ENCODE peak calls at places on chromosome 10, in ten cellular contexts. A, S, C, H, K, Q, P, N, E and W are unnamed samples. For H3K36me3 and H3K27me3, the result is how much of the 10 kb centered on the place peaks cover.

GRCh38 chr10:78407009-78407711 is 373.5 kb downstream of the RPS24 start:
- DNase-seq in K (peak), E (peak), H (peak), S (peak), C (peak), N (peak), Q (peak), A (peak), P (peak), W (peak)

GRCh38 chr10:5828725-5829124 is 15.5 kb upstream of the GDI2 start:
- DNase-seq in K (no peak), H (no peak), C (peak), N (no peak), S (no peak), P (no peak), A (no peak), Q (no peak), E (no peak), W (no peak)

GRCh38 chr10:46264737-46265368 is 21.9 kb upstream of the ANTXRL start:
- DNase-seq in C (no peak), Q (no peak), K (no peak), P (no peak), N (no peak), H (no peak), E (no peak), A (no peak), S (peak), W (no peak)

GRCh38 chr10:29691564-29692064 is 56.8 kb upstream of the SVIL start:
- DNase-seq in N (no peak), Q (no peak), S (no peak), E (peak), H (peak), C (no peak), K (no peak), P (peak), A (no peak), W (peak)

GRCh38 chr10:118818621-118819221 is 64.0 kb upstream of the CACUL1 start:
- DNase-seq in K (peak), P (no peak), S (no peak), H (no peak), E (no peak), Q (peak), N (peak), A (no peak), C (no peak), W (no peak)

GRCh38 chr10:71708301-71708703 is 11.3 kb downstream of the C10orf105 start:
- DNase-seq in N (peak), P (no peak), S (peak), Q (peak), E (peak), C (no peak), A (peak), H (peak), K (no peak), W (no peak)

GRCh38 chr10:6130851-6131470 is 42.1 kb downstream of the RBM17 start:
- DNase-seq in A (no peak), H (no peak), Q (no peak), S (no peak), P (no peak), K (no peak), E (no peak), N (no peak), C (peak), W (no peak)

GRCh38 chr10:103492655-103493261 is 747 bp upstream of the NEURL1 start:
- DNase-seq in K (no peak), H (no peak), Q (no peak), E (no peak), N (no peak), P (no peak), S (no peak), A (no peak), C (no peak), W (no peak)

GRCh38 chr10:119377905-119378736 is 164.4 kb downstream of the RGS10 start:
- DNase-seq in H (no peak), N (no peak), A (no peak), Q (peak), E (peak), K (no peak), S (no peak), P (no peak), C (no peak), W (no peak)

GRCh38 chr10:92239600-92240288 is 51.1 kb downstream of the CPEB3 start:
- DNase-seq in A (peak), E (peak), Q (peak), P (peak), K (peak), C (peak), N (peak), H (peak), S (peak), W (no peak)

GRCh38 chr10:43371418-43371817 is at the start of gene FXYD4:
- DNase-seq in K (no peak), E (no peak), S (no peak), N (peak), A (no peak), P (no peak), C (peak), Q (no peak), H (no peak), W (no peak)

GRCh38 chr10:29328988-29329387 is 40.1 kb downstream of the LYZL1 start:
- DNase-seq in C (peak), P (peak), A (peak), N (no peak), Q (peak), K (peak), S (no peak), H (peak), E (peak), W (no peak)

DNA sequence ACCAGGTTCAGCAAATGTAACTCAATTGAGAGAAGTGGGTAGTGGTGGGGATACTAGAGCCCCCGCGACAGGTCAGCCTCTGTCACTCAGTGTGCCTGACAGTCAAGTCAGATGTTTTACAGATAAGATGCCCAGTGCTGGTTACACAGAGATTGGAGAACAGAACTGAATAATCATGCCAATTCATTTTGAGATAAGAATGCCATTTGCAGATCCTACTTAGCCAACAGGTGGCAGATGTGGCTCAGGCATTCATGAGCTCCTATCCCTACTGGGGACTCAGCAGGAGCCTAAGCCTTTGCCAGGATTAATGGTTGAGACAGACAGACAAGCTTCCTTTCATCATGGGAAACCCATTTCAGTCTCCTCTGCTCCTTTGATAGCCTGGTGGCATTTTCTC is 137.8 kb downstream of the MAPK8 start:
- DNase-seq in A (no peak), P (peak), Q (no peak), N (no peak), S (no peak), K (no peak), E (no peak), H (peak), C (no peak), W (peak)
- H3K36me3 ChIP-seq in A (under half), P (under half), Q (under half), N (under half), S (under half), K (under half), E (under half), H (under half), C (under half), W (under half)

DNA sequence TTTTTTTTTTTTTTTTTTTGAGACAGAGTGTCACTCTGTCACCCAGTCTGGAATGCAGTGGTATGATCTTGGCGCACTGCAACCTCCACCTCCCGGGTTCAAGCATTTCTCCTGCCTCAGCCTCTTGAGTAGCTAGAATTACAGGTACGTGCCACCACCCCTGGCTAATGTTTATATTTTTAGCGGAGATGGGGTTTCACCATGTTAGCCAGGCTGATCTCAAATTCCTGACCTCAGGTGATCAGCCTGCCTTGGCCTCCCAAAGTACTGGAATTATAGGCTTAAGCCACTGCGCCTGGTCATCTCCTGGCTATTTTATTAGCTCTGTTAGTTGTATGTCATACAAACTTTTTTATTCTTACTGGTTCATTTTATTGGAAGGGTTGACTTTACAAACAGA is 103.0 kb downstream of the LCOR start:
- DNase-seq in E (no peak), K (no peak), P (no peak), N (no peak), S (no peak), C (no peak), A (no peak), Q (no peak), H (no peak), W (no peak)
- H3K27me3 ChIP-seq in E (under half), K (under half), P (under half), N (under half), S (under half), C (under half), A (under half), Q (under half), H (under half), W (under half)

DNA sequence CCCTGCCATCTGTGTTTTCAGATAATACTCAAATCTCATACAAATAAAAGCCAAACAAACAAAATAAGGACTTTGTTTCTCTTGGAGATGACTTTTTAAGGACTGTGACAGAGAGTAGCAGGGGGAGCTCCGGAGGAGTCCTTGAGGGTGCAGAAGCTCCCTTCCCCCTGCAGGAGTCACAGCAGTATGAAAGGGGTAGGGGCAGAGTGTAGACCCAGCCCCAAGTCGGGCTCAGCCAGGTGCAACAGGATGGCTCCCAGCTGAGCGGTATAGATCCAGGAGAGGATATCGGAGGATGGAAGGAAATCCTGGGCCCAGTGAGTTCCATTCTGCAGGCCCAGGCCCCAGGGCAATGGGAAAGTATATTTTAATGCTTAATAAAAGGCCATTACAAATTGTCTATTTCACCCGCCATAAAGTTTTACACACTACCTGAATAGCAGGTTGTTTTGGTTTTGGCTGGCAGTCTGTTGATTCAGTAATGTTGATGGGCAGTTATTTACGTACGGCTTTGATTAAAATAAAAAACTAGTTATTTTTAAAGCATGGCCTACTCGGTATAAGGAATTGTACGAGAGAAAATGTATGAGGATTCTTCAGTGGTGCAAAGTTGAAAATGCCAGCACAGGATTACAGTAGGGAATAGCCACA is 206.0 kb downstream of the CELF2 start:
- DNase-seq in Q (no peak), H (no peak), K (no peak), P (no peak), E (no peak), N (no peak), S (no peak), C (no peak), A (no peak), W (no peak)
- H3K36me3 ChIP-seq in Q (under half), H (under half), K (under half), P (under half), E (under half), N (under half), S (under half), C (under half), A (under half), W (under half)

GRCh38 chr10:99527526-99528255 is 5.1 kb upstream of the NKX2-3 start:
- DNase-seq in Q (no peak), H (peak), P (no peak), C (no peak), S (no peak), A (no peak), E (no peak), N (no peak), K (no peak), W (peak)
- H3K27me3 ChIP-seq in Q (half or more), H (half or more), P (half or more), C (under half), S (under half), A (under half), E (half or more), N (under half), K (half or more), W (half or more)

GRCh38 chr10:102261196-102261595 is 15.9 kb downstream of the GBF1 start:
- DNase-seq in P (no peak), E (no peak), C (no peak), Q (no peak), S (no peak), A (no peak), N (no peak), H (no peak), K (no peak), W (no peak)

GRCh38 chr10:102267748-102268147 is 22.4 kb downstream of the GBF1 start:
- DNase-seq in H (no peak), Q (no peak), K (no peak), S (no peak), N (no peak), C (no peak), P (peak), E (no peak), A (no peak), W (peak)

GRCh38 chr10:102266670-102267069 is 21.3 kb downstream of the GBF1 start:
- DNase-seq in C (no peak), E (no peak), H (no peak), S (no peak), A (no peak), P (no peak), K (no peak), Q (no peak), N (no peak), W (no peak)

GRCh38 chr10:102262744-102263370 is 17.5 kb downstream of the GBF1 start:
- DNase-seq in Q (no peak), K (no peak), E (no peak), S (no peak), H (no peak), A (no peak), N (no peak), C (no peak), P (no peak), W (no peak)

GRCh38 chr10:102261842-102262241 is 16.5 kb downstream of the GBF1 start:
- DNase-seq in A (no peak), E (no peak), P (no peak), N (no peak), C (no peak), K (no peak), Q (no peak), S (no peak), H (no peak), W (no peak)
- H3K36me3 ChIP-seq in A (under half), E (under half), P (under half), N (under half), C (under half), K (under half), Q (under half), S (under half), H (under half), W (under half)

GRCh38 chr10:102240467-102241036 is 760 bp downstream of the PITX3 start:
- DNase-seq in A (no peak), C (no peak), N (peak), E (no peak), H (no peak), K (peak), P (no peak), S (no peak), Q (no peak), W (no peak)
- H3K27me3 ChIP-seq in A (under half), C (under half), N (under half), E (under half), H (under half), K (under half), P (under half), S (under half), Q (under half), W (under half)

DNA sequence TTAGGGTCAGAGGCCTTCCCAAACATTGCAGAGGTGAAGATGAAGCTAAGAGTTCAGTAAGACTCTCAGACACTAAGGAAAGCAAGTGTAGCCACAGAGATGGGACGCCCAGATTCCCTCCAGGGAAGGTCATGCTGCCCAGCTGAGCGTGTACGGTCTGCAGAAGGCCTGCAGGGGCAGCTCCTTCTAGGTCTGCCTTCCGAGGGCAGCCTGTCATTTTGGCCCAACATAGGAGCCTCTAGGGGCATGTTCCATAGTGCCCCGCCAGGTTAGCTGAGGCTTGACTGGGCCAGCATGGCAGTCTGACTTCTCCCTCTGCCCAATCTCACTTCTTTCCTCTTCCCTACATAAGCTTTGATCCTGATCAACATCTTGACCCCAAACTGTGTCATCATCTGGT is 130.7 kb downstream of the PIP4K2A start:
- DNase-seq in N (no peak), P (no peak), S (no peak), K (no peak), E (no peak), H (peak), Q (no peak), C (no peak), A (no peak), W (no peak)
- H3K36me3 ChIP-seq in N (under half), P (under half), S (under half), K (under half), E (under half), H (under half), Q (under half), C (under half), A (under half), W (under half)

DNA sequence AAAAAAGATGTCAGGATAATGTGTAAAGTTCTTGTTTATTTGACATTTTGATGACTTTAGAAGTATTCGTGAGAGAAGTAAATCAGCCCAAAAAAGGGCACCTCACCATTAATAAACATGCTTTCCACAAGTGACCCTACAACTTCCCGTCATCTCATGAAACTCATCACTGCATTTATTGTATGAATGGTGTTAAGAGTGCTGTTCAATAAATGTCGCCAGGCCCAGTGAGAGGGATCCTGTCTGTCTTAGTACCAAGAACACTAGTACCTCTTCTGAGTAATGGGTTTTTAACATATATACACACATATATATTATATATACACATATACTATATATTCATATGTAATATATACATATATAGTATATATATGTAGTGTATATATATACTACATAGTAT is 61.9 kb downstream of the TMEM26 start:
- DNase-seq in C (no peak), N (no peak), E (no peak), H (no peak), K (no peak), P (no peak), Q (no peak), S (no peak), A (no peak), W (no peak)
- H3K27me3 ChIP-seq in C (under half), N (under half), E (under half), H (under half), K (under half), P (under half), Q (under half), S (under half), A (under half), W (under half)